ENCODE peak calls at places on chromosomes 6 and 20, in five cellular contexts. F is amygdala; S is stimulated activated CD4-positive, alpha-beta T cell treated with anti-CD3 and anti-CD28 coated beads, Interleukin-1b, Interleukin-23, amount 100 ng/mL, for 24 hours; C is mucosa of gallbladder; X is nucleus accumbens. K is an unnamed sample.

GRCh38 chr6:158684311-158684710 is 34.5 kb downstream of the SYTL3 start:
- DNase-seq in X (no peak), S (no peak), F (no peak), C (no peak), K (no peak)

GRCh38 chr20:33789109-33789857 is 21.9 kb upstream of the CHMP4B start:
- DNase-seq in S (no peak), F (no peak), C (peak; percentile 95), X (no peak), K (peak; percentile 84)

GRCh38 chr6:93917216-93917615 is 497.9 kb upstream of the EPHA7 start:
- DNase-seq in C (no peak), F (no peak), X (no peak), S (no peak), K (no peak)

GRCh38 chr6:94570576-94570975 is 1006.8 kb upstream of the MANEA start:
- DNase-seq in S (no peak), F (no peak), X (peak; percentile 17), C (no peak), K (no peak)

GRCh38 chr20:595330-596308 is 14.5 kb downstream of the TCF15 start:
- DNase-seq in S (no peak), C (no peak), X (no peak), F (no peak), K (no peak)

GRCh38 chr6:18997375-18997826 is 610.3 kb downstream of the RNF144B start:
- DNase-seq in C (no peak), S (no peak), X (no peak), F (no peak), K (peak; percentile 24)

GRCh38 chr6:165220030-165220429 is 89.4 kb downstream of the C6orf118 start:
- DNase-seq in F (no peak), C (no peak), S (no peak), X (no peak), K (no peak)

GRCh38 chr6:4948781-4949450 is 54.9 kb downstream of the RPP40 start:
- DNase-seq in S (no peak), X (no peak), C (peak; percentile 4), F (no peak), K (no peak)

GRCh38 chr20:25285091-25285647 is 37.3 kb downstream of the PYGB start:
- DNase-seq in F (no peak), C (no peak), X (no peak), S (no peak), K (no peak)

K was measured in fibroblast of the conjunctiva.